ENCODE peak calls at places on chromosome 9, in nine cellular contexts. One of them, this sample, is unnamed.
A peak's percentile ranks its signal among the peaks of the same experiment; 100 is the strongest.

GRCh38 chr9:96071245-96072124 is 196.0 kb downstream of the ERCC6L2 start:
- DNase-seq in astrocyte: peak; percentile 4
- DNase-seq in brain microvascular endothelial cell: peak; percentile 56
- DNase-seq in GM06990: no peak
- DNase-seq in GM23338: peak; percentile 71
- DNase-seq in CD8-positive, alpha-beta memory T cell: no peak
- DNase-seq in endodermal cell: peak; percentile 85
- DNase-seq in body of pancreas: peak; percentile 42
- DNase-seq in aorta: no peak
- DNase-seq in this sample: no peak

GRCh38 chr9:119763260-119763659 is 394.0 kb upstream of the BRINP1 start:
- DNase-seq in astrocyte: no peak
- DNase-seq in brain microvascular endothelial cell: no peak
- DNase-seq in GM06990: no peak
- DNase-seq in GM23338: no peak
- DNase-seq in CD8-positive, alpha-beta memory T cell: no peak
- DNase-seq in endodermal cell: no peak
- DNase-seq in body of pancreas: no peak
- DNase-seq in aorta: no peak
- DNase-seq in this sample: no peak

GRCh38 chr9:129740174-129740573 is 12.7 kb downstream of the PTGES start:
- DNase-seq in astrocyte: no peak
- DNase-seq in brain microvascular endothelial cell: no peak
- DNase-seq in GM06990: no peak
- DNase-seq in GM23338: no peak
- DNase-seq in CD8-positive, alpha-beta memory T cell: no peak
- DNase-seq in endodermal cell: no peak
- DNase-seq in body of pancreas: no peak
- DNase-seq in aorta: no peak
- DNase-seq in this sample: no peak

GRCh38 chr9:12680757-12681156 is 12.4 kb upstream of the TYRP1 start:
- DNase-seq in astrocyte: no peak
- DNase-seq in brain microvascular endothelial cell: no peak
- DNase-seq in GM06990: no peak
- DNase-seq in GM23338: peak; percentile 18
- DNase-seq in CD8-positive, alpha-beta memory T cell: no peak
- DNase-seq in endodermal cell: no peak
- DNase-seq in body of pancreas: no peak
- DNase-seq in aorta: no peak
- DNase-seq in this sample: no peak

GRCh38 chr9:68500457-68501158 is 40.1 kb downstream of the TMEM252 start:
- DNase-seq in astrocyte: peak; percentile 66
- DNase-seq in brain microvascular endothelial cell: peak; percentile 5
- DNase-seq in GM06990: no peak
- DNase-seq in GM23338: peak; percentile 3
- DNase-seq in CD8-positive, alpha-beta memory T cell: no peak
- DNase-seq in endodermal cell: no peak
- DNase-seq in body of pancreas: no peak
- DNase-seq in aorta: no peak
- DNase-seq in this sample: no peak

GRCh38 chr9:137411260-137411659 is 11.7 kb downstream of the EXD3 start:
- DNase-seq in astrocyte: no peak
- DNase-seq in brain microvascular endothelial cell: no peak
- DNase-seq in GM06990: no peak
- DNase-seq in GM23338: no peak
- DNase-seq in CD8-positive, alpha-beta memory T cell: no peak
- DNase-seq in endodermal cell: no peak
- DNase-seq in body of pancreas: no peak
- DNase-seq in aorta: no peak
- DNase-seq in this sample: no peak

GRCh38 chr9:90872835-90873294 is 71.2 kb downstream of the SYK start:
- DNase-seq in astrocyte: no peak
- DNase-seq in brain microvascular endothelial cell: no peak
- DNase-seq in GM06990: no peak
- DNase-seq in GM23338: no peak
- DNase-seq in CD8-positive, alpha-beta memory T cell: no peak
- DNase-seq in endodermal cell: no peak
- DNase-seq in body of pancreas: no peak
- DNase-seq in aorta: no peak
- DNase-seq in this sample: no peak

GRCh38 chr9:35814106-35814840 is 569 bp downstream of the HINT2 start:
- DNase-seq in astrocyte: peak; percentile 20
- DNase-seq in brain microvascular endothelial cell: no peak
- DNase-seq in GM06990: peak; percentile 74
- DNase-seq in GM23338: peak; percentile 87
- DNase-seq in CD8-positive, alpha-beta memory T cell: no peak
- DNase-seq in endodermal cell: peak; percentile 93
- DNase-seq in body of pancreas: peak; percentile 77
- DNase-seq in aorta: peak; percentile 82
- DNase-seq in this sample: peak; percentile 64

GRCh38 chr9:25542319-25542718 is 135.9 kb downstream of the TUSC1 start:
- DNase-seq in astrocyte: no peak
- DNase-seq in brain microvascular endothelial cell: no peak
- DNase-seq in GM06990: no peak
- DNase-seq in GM23338: no peak
- DNase-seq in CD8-positive, alpha-beta memory T cell: no peak
- DNase-seq in endodermal cell: no peak
- DNase-seq in body of pancreas: no peak
- DNase-seq in aorta: no peak
- DNase-seq in this sample: no peak

GRCh38 chr9:106307670-106308069 is 555.3 kb upstream of the ZNF462 start:
- DNase-seq in astrocyte: no peak
- DNase-seq in brain microvascular endothelial cell: no peak
- DNase-seq in GM06990: peak; percentile 36
- DNase-seq in GM23338: no peak
- DNase-seq in CD8-positive, alpha-beta memory T cell: no peak
- DNase-seq in endodermal cell: no peak
- DNase-seq in body of pancreas: no peak
- DNase-seq in aorta: no peak
- DNase-seq in this sample: no peak

GRCh38 chr9:9257999-9258398 is 1354.8 kb downstream of the PTPRD start:
- DNase-seq in astrocyte: no peak
- DNase-seq in brain microvascular endothelial cell: no peak
- DNase-seq in GM06990: no peak
- DNase-seq in GM23338: no peak
- DNase-seq in CD8-positive, alpha-beta memory T cell: no peak
- DNase-seq in endodermal cell: no peak
- DNase-seq in body of pancreas: no peak
- DNase-seq in aorta: no peak
- DNase-seq in this sample: no peak

GRCh38 chr9:36543916-36544315 is 28.8 kb upstream of the MELK start:
- DNase-seq in astrocyte: peak; percentile 79
- DNase-seq in brain microvascular endothelial cell: no peak
- DNase-seq in GM06990: no peak
- DNase-seq in GM23338: no peak
- DNase-seq in CD8-positive, alpha-beta memory T cell: no peak
- DNase-seq in endodermal cell: no peak
- DNase-seq in body of pancreas: peak; percentile 15
- DNase-seq in aorta: peak; percentile 62
- DNase-seq in this sample: peak; percentile 28

GRCh38 chr9:133441571-133441970 is 18.2 kb upstream of the CACFD1 start:
- DNase-seq in astrocyte: no peak
- DNase-seq in brain microvascular endothelial cell: no peak
- DNase-seq in GM06990: no peak
- DNase-seq in GM23338: no peak
- DNase-seq in CD8-positive, alpha-beta memory T cell: no peak
- DNase-seq in endodermal cell: no peak
- DNase-seq in body of pancreas: no peak
- DNase-seq in aorta: no peak
- DNase-seq in this sample: no peak

DNA sequence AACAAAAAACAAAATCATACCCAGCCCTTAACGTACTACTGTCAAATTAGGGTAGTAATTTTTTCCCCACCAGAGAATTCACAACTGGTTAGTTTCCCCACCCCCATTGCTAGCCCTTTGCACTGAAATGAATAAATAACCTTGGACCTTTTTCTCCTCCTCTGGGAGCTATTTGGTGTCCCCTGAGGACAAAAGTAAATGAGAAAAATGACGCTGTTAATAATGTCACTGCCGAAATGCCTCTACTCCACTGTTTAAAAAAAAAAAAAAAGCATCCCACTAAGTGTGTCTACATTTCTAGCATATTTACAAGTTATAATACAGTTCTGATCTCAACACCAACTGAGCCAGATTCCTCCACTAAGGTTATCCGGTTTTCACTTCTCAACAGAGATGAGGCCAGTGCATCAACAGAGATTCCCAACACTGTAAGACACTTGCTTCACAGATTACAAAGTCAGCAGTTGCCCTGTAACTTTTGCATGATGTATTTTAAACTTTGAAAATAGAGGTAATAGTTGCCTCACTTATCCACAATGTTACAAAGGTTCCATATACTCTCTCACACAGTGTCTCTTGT is 5.1 kb upstream of the NFIB start:
- DNase-seq in astrocyte: no peak
- DNase-seq in brain microvascular endothelial cell: no peak
- DNase-seq in GM06990: no peak
- DNase-seq in GM23338: no peak
- DNase-seq in CD8-positive, alpha-beta memory T cell: no peak
- DNase-seq in endodermal cell: no peak
- DNase-seq in body of pancreas: no peak
- DNase-seq in aorta: no peak
- DNase-seq in this sample: no peak
- H3K4me3 ChIP-seq in astrocyte: no peak overlapping the region
- H3K4me3 ChIP-seq in brain microvascular endothelial cell: no peak overlapping the region
- H3K4me3 ChIP-seq in GM06990: no peak overlapping the region
- H3K4me3 ChIP-seq in GM23338: peak overlapping the region; percentile 85
- H3K4me3 ChIP-seq in CD8-positive, alpha-beta memory T cell: no peak overlapping the region
- H3K4me3 ChIP-seq in endodermal cell: no peak overlapping the region
- H3K4me3 ChIP-seq in body of pancreas: no peak overlapping the region
- H3K4me3 ChIP-seq in aorta: peak overlapping the region; percentile 66
- H3K4me3 ChIP-seq in this sample: no peak overlapping the region

GRCh38 chr9:124033348-124033747 is 21.8 kb downstream of the LHX2 start:
- DNase-seq in astrocyte: no peak
- DNase-seq in brain microvascular endothelial cell: no peak
- DNase-seq in GM06990: no peak
- DNase-seq in GM23338: no peak
- DNase-seq in CD8-positive, alpha-beta memory T cell: no peak
- DNase-seq in endodermal cell: no peak
- DNase-seq in body of pancreas: no peak
- DNase-seq in aorta: no peak
- DNase-seq in this sample: no peak

GRCh38 chr9:124029617-124030016 is 18.0 kb downstream of the LHX2 start:
- DNase-seq in astrocyte: no peak
- DNase-seq in brain microvascular endothelial cell: no peak
- DNase-seq in GM06990: no peak
- DNase-seq in GM23338: no peak
- DNase-seq in CD8-positive, alpha-beta memory T cell: no peak
- DNase-seq in endodermal cell: no peak
- DNase-seq in body of pancreas: no peak
- DNase-seq in aorta: no peak
- DNase-seq in this sample: no peak

GRCh38 chr9:124033967-124034366 is 22.4 kb downstream of the LHX2 start:
- DNase-seq in astrocyte: no peak
- DNase-seq in brain microvascular endothelial cell: no peak
- DNase-seq in GM06990: no peak
- DNase-seq in GM23338: no peak
- DNase-seq in CD8-positive, alpha-beta memory T cell: no peak
- DNase-seq in endodermal cell: peak; percentile 17
- DNase-seq in body of pancreas: no peak
- DNase-seq in aorta: peak; percentile 7
- DNase-seq in this sample: no peak

GRCh38 chr9:124032247-124032646 is 20.7 kb downstream of the LHX2 start:
- DNase-seq in astrocyte: no peak
- DNase-seq in brain microvascular endothelial cell: no peak
- DNase-seq in GM06990: no peak
- DNase-seq in GM23338: peak; percentile 75
- DNase-seq in CD8-positive, alpha-beta memory T cell: no peak
- DNase-seq in endodermal cell: peak; percentile 82
- DNase-seq in body of pancreas: no peak
- DNase-seq in aorta: peak; percentile 40
- DNase-seq in this sample: no peak

GRCh38 chr9:124030969-124031451 is 19.4 kb downstream of the LHX2 start:
- DNase-seq in astrocyte: peak; percentile 87
- DNase-seq in brain microvascular endothelial cell: no peak
- DNase-seq in GM06990: no peak
- DNase-seq in GM23338: no peak
- DNase-seq in CD8-positive, alpha-beta memory T cell: no peak
- DNase-seq in endodermal cell: no peak
- DNase-seq in body of pancreas: no peak
- DNase-seq in aorta: peak; percentile 20
- DNase-seq in this sample: no peak
- H3K27me3 ChIP-seq in astrocyte: peaks cover 54% of the 10 kb centered on the region
- H3K27me3 ChIP-seq in brain microvascular endothelial cell: peaks cover 68% of the 10 kb centered on the region
- H3K27me3 ChIP-seq in GM06990: no peaks in the 10 kb centered on the region
- H3K27me3 ChIP-seq in GM23338: peaks cover 41% of the 10 kb centered on the region
- H3K27me3 ChIP-seq in CD8-positive, alpha-beta memory T cell: peaks cover 8% of the 10 kb centered on the region
- H3K27me3 ChIP-seq in endodermal cell: peaks cover 70% of the 10 kb centered on the region
- H3K27me3 ChIP-seq in body of pancreas: peaks cover 8% of the 10 kb centered on the region
- H3K27me3 ChIP-seq in aorta: no peaks in the 10 kb centered on the region
- H3K27me3 ChIP-seq in this sample: peaks cover 9% of the 10 kb centered on the region

GRCh38 chr9:15927131-15927530 is 374.3 kb downstream of the CCDC171 start:
- DNase-seq in astrocyte: peak; percentile 54
- DNase-seq in brain microvascular endothelial cell: no peak
- DNase-seq in GM06990: no peak
- DNase-seq in GM23338: no peak
- DNase-seq in CD8-positive, alpha-beta memory T cell: no peak
- DNase-seq in endodermal cell: no peak
- DNase-seq in body of pancreas: no peak
- DNase-seq in aorta: no peak
- DNase-seq in this sample: no peak
- H3K4me3 ChIP-seq in astrocyte: no peak overlapping the region
- H3K4me3 ChIP-seq in brain microvascular endothelial cell: no peak overlapping the region
- H3K4me3 ChIP-seq in GM06990: no peak overlapping the region
- H3K4me3 ChIP-seq in GM23338: no peak overlapping the region
- H3K4me3 ChIP-seq in CD8-positive, alpha-beta memory T cell: no peak overlapping the region
- H3K4me3 ChIP-seq in endodermal cell: no peak overlapping the region
- H3K4me3 ChIP-seq in body of pancreas: no peak overlapping the region
- H3K4me3 ChIP-seq in aorta: no peak overlapping the region
- H3K4me3 ChIP-seq in this sample: no peak overlapping the region

DNA sequence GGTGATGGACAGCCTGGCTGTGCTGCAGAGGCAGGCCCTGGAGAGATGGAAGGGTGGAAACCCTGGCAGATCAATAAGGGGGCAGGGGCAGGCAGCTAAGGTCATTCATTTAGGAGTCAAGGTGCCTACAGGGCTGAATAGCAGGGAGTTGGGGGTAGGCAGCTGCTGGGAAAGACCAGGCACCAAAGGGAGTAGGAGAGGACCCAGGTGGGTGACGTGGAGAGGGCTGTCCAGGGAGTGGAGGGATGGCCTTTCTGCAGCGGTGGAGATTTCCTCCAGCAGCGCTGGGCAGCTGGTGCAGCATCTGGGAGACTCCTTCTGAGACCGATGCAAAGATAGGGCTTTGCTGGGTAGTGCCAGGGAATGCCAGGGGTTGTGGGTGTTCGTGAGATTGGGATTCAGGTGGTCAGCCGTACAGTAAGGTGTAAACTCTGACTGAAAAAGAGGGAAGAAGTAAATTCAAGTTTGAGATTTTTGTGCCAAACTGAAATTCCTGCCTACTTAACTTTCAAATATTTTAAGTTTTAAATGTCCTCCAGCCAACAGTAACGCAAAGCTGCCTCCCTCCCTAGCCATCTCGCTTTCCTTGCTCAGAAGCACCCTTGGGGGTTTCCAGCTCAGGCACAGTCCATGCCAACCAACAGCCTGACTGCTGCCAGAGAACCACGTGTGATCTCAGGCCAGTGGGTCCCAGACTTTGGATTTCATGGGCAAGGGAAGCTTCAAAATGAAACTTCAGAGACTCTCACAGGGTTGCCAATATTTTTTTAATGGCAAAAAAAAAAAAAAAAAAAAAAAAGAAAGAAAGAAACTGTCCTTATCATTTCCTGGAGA is 18.6 kb upstream of the ANGPTL2 start:
- DNase-seq in astrocyte: no peak
- DNase-seq in brain microvascular endothelial cell: no peak
- DNase-seq in GM06990: no peak
- DNase-seq in GM23338: no peak
- DNase-seq in CD8-positive, alpha-beta memory T cell: no peak
- DNase-seq in endodermal cell: no peak
- DNase-seq in body of pancreas: no peak
- DNase-seq in aorta: no peak
- DNase-seq in this sample: peak; percentile 14
- H3K27me3 ChIP-seq in astrocyte: peaks cover 7% of the 10 kb centered on the region
- H3K27me3 ChIP-seq in brain microvascular endothelial cell: no peaks in the 10 kb centered on the region
- H3K27me3 ChIP-seq in GM06990: no peaks in the 10 kb centered on the region
- H3K27me3 ChIP-seq in GM23338: no peaks in the 10 kb centered on the region
- H3K27me3 ChIP-seq in CD8-positive, alpha-beta memory T cell: no peaks in the 10 kb centered on the region
- H3K27me3 ChIP-seq in endodermal cell: no peaks in the 10 kb centered on the region
- H3K27me3 ChIP-seq in body of pancreas: no peaks in the 10 kb centered on the region
- H3K27me3 ChIP-seq in aorta: no peaks in the 10 kb centered on the region
- H3K27me3 ChIP-seq in this sample: no peaks in the 10 kb centered on the region

This sample was measured in lung.